ENCODE peak calls at places on chromosomes 16 and 17, in ten cellular contexts. One of them, this sample, is unnamed.

GRCh38 chr16:10103096-10103495 is 79.1 kb downstream of the GRIN2A start:
- DNase-seq in osteocyte: no peak
- DNase-seq in fibroblast of the aortic adventitia: no peak
- DNase-seq in GM06990: no peak
- DNase-seq in activated B cell treated with CpG ODN at 0.5 μM for 24 hours: no peak
- DNase-seq in SK-N-SH: no peak
- DNase-seq in astrocyte of the spinal cord: peak
- DNase-seq in fibroblast of mammary gland: peak
- DNase-seq in heart right ventricle: no peak
- DNase-seq in GM10248: no peak
- DNase-seq in this sample: no peak

GRCh38 chr16:55411231-55411630 is 67.8 kb upstream of the MMP2 start:
- DNase-seq in GM10248: no peak
- DNase-seq in heart right ventricle: no peak
- DNase-seq in astrocyte of the spinal cord: no peak
- DNase-seq in GM06990: no peak
- DNase-seq in fibroblast of the aortic adventitia: peak
- DNase-seq in osteocyte: no peak
- DNase-seq in activated B cell treated with CpG ODN at 0.5 μM for 24 hours: no peak
- DNase-seq in SK-N-SH: no peak
- DNase-seq in fibroblast of mammary gland: peak
- DNase-seq in this sample: no peak

GRCh38 chr17:59378621-59379194 is 47.3 kb downstream of the YPEL2 start:
- DNase-seq in fibroblast of mammary gland: peak
- DNase-seq in SK-N-SH: no peak
- DNase-seq in activated B cell treated with CpG ODN at 0.5 μM for 24 hours: no peak
- DNase-seq in GM10248: no peak
- DNase-seq in heart right ventricle: peak
- DNase-seq in GM06990: no peak
- DNase-seq in fibroblast of the aortic adventitia: peak
- DNase-seq in osteocyte: no peak
- DNase-seq in astrocyte of the spinal cord: peak
- DNase-seq in this sample: no peak

GRCh38 chr16:228151-228855 is 946 bp downstream of the LUC7L start:
- DNase-seq in osteocyte: no peak
- DNase-seq in activated B cell treated with CpG ODN at 0.5 μM for 24 hours: no peak
- DNase-seq in fibroblast of mammary gland: no peak
- DNase-seq in GM06990: no peak
- DNase-seq in fibroblast of the aortic adventitia: no peak
- DNase-seq in GM10248: no peak
- DNase-seq in SK-N-SH: no peak
- DNase-seq in astrocyte of the spinal cord: peak
- DNase-seq in heart right ventricle: no peak
- DNase-seq in this sample: no peak

GRCh38 chr16:58814348-58814801 is 80.3 kb upstream of the GOT2 start:
- DNase-seq in GM06990: peak
- DNase-seq in heart right ventricle: peak
- DNase-seq in osteocyte: no peak
- DNase-seq in fibroblast of the aortic adventitia: peak
- DNase-seq in astrocyte of the spinal cord: peak
- DNase-seq in fibroblast of mammary gland: peak
- DNase-seq in GM10248: peak
- DNase-seq in SK-N-SH: peak
- DNase-seq in activated B cell treated with CpG ODN at 0.5 μM for 24 hours: no peak
- DNase-seq in this sample: peak

GRCh38 chr16:74111583-74111982 is 185.0 kb upstream of the PSMD7 start:
- DNase-seq in GM06990: no peak
- DNase-seq in fibroblast of the aortic adventitia: no peak
- DNase-seq in SK-N-SH: no peak
- DNase-seq in heart right ventricle: no peak
- DNase-seq in GM10248: no peak
- DNase-seq in fibroblast of mammary gland: no peak
- DNase-seq in activated B cell treated with CpG ODN at 0.5 μM for 24 hours: no peak
- DNase-seq in osteocyte: no peak
- DNase-seq in astrocyte of the spinal cord: no peak
- DNase-seq in this sample: peak

GRCh38 chr17:40290629-40291296 is 3.1 kb downstream of the CDC6 start:
- DNase-seq in activated B cell treated with CpG ODN at 0.5 μM for 24 hours: no peak
- DNase-seq in heart right ventricle: peak
- DNase-seq in GM06990: no peak
- DNase-seq in fibroblast of mammary gland: peak
- DNase-seq in fibroblast of the aortic adventitia: peak
- DNase-seq in GM10248: peak
- DNase-seq in SK-N-SH: peak
- DNase-seq in astrocyte of the spinal cord: peak
- DNase-seq in osteocyte: no peak
- DNase-seq in this sample: peak

GRCh38 chr17:63966646-63967265 is 6.0 kb downstream of the SCN4A start:
- DNase-seq in osteocyte: no peak
- DNase-seq in SK-N-SH: no peak
- DNase-seq in GM06990: no peak
- DNase-seq in GM10248: peak
- DNase-seq in activated B cell treated with CpG ODN at 0.5 μM for 24 hours: no peak
- DNase-seq in heart right ventricle: no peak
- DNase-seq in fibroblast of the aortic adventitia: no peak
- DNase-seq in astrocyte of the spinal cord: no peak
- DNase-seq in fibroblast of mammary gland: no peak
- DNase-seq in this sample: peak

GRCh38 chr17:67993153-67993997 is 2.9 kb downstream of the C17orf58 start:
- DNase-seq in fibroblast of the aortic adventitia: peak
- DNase-seq in heart right ventricle: peak
- DNase-seq in GM06990: peak
- DNase-seq in astrocyte of the spinal cord: peak
- DNase-seq in activated B cell treated with CpG ODN at 0.5 μM for 24 hours: peak
- DNase-seq in fibroblast of mammary gland: peak
- DNase-seq in osteocyte: peak
- DNase-seq in GM10248: peak
- DNase-seq in SK-N-SH: peak
- DNase-seq in this sample: peak

GRCh38 chr17:67994827-67995567 is 1.3 kb downstream of the C17orf58 start:
- DNase-seq in activated B cell treated with CpG ODN at 0.5 μM for 24 hours: no peak
- DNase-seq in SK-N-SH: peak
- DNase-seq in osteocyte: no peak
- DNase-seq in heart right ventricle: no peak
- DNase-seq in GM10248: no peak
- DNase-seq in fibroblast of the aortic adventitia: peak
- DNase-seq in GM06990: no peak
- DNase-seq in astrocyte of the spinal cord: peak
- DNase-seq in fibroblast of mammary gland: peak
- DNase-seq in this sample: no peak

GRCh38 chr17:67993998-67994361 is 2.3 kb downstream of the C17orf58 start:
- DNase-seq in osteocyte: no peak
- DNase-seq in GM10248: peak
- DNase-seq in astrocyte of the spinal cord: no peak
- DNase-seq in activated B cell treated with CpG ODN at 0.5 μM for 24 hours: no peak
- DNase-seq in fibroblast of mammary gland: peak
- DNase-seq in fibroblast of the aortic adventitia: peak
- DNase-seq in GM06990: no peak
- DNase-seq in SK-N-SH: peak
- DNase-seq in heart right ventricle: no peak
- DNase-seq in this sample: no peak

GRCh38 chr17:67998466-67998865 is 2.2 kb upstream of the C17orf58 start:
- DNase-seq in SK-N-SH: no peak
- DNase-seq in GM10248: no peak
- DNase-seq in heart right ventricle: no peak
- DNase-seq in GM06990: no peak
- DNase-seq in osteocyte: no peak
- DNase-seq in fibroblast of mammary gland: no peak
- DNase-seq in astrocyte of the spinal cord: no peak
- DNase-seq in activated B cell treated with CpG ODN at 0.5 μM for 24 hours: no peak
- DNase-seq in fibroblast of the aortic adventitia: no peak
- DNase-seq in this sample: no peak

DNA sequence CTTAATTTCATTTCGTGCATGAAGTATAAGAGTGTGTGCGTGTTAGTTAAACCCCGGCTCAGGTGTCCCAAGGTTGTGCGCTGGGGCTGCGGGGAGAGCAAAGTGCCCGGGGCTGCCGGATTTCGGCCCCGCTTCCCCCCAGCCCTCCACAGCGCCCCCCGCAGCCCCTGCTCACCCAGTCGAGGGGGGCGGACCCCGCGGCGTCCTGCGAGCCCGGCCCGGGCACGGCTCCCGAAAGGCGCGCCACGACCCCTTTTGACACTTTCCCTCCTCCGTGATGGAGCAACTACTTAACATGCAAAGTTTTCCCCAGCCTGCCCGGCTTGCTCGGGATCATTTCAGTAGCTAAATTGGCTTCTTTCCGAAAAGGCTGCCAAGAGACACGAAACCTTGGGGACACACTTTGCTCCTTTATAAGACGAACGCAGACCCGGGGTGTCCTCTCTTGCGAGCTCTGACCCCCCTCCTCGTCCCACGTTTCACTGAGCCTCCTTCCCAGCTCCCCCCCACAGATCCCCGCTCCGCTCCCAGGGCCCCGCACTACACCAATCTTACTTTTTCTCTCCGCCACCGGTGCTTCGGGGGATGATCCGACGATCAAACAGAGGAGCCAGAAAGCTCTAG is 589 bp downstream of the C17orf58 start:
- DNase-seq in heart right ventricle: peak
- DNase-seq in GM10248: peak
- DNase-seq in osteocyte: no peak
- DNase-seq in SK-N-SH: peak
- DNase-seq in GM06990: no peak
- DNase-seq in activated B cell treated with CpG ODN at 0.5 μM for 24 hours: peak
- DNase-seq in fibroblast of the aortic adventitia: peak
- DNase-seq in fibroblast of mammary gland: peak
- DNase-seq in astrocyte of the spinal cord: no peak
- DNase-seq in this sample: peak
- TF ChIP-seq CTCF in heart right ventricle: no peak
- TF ChIP-seq CTCF in GM10248: no peak
- TF ChIP-seq CTCF in osteocyte: no peak
- TF ChIP-seq CTCF in SK-N-SH: peak
- TF ChIP-seq CTCF in GM06990: no peak
- TF ChIP-seq CTCF in activated B cell treated with CpG ODN at 0.5 μM for 24 hours: no peak
- TF ChIP-seq CTCF in fibroblast of the aortic adventitia: no peak
- TF ChIP-seq CTCF in fibroblast of mammary gland: no peak
- TF ChIP-seq CTCF in astrocyte of the spinal cord: no peak
- TF ChIP-seq CTCF in this sample: no peak

GRCh38 chr17:33288954-33289353 is 4.1 kb downstream of the ASIC2 start:
- DNase-seq in GM06990: no peak
- DNase-seq in heart right ventricle: no peak
- DNase-seq in GM10248: no peak
- DNase-seq in SK-N-SH: no peak
- DNase-seq in astrocyte of the spinal cord: no peak
- DNase-seq in fibroblast of the aortic adventitia: no peak
- DNase-seq in fibroblast of mammary gland: no peak
- DNase-seq in activated B cell treated with CpG ODN at 0.5 μM for 24 hours: no peak
- DNase-seq in osteocyte: no peak
- DNase-seq in this sample: no peak
- TF ChIP-seq CTCF in GM06990: no peak
- TF ChIP-seq CTCF in heart right ventricle: no peak
- TF ChIP-seq CTCF in GM10248: no peak
- TF ChIP-seq CTCF in SK-N-SH: no peak
- TF ChIP-seq CTCF in astrocyte of the spinal cord: no peak
- TF ChIP-seq CTCF in fibroblast of the aortic adventitia: no peak
- TF ChIP-seq CTCF in fibroblast of mammary gland: no peak
- TF ChIP-seq CTCF in activated B cell treated with CpG ODN at 0.5 μM for 24 hours: no peak
- TF ChIP-seq CTCF in osteocyte: no peak
- TF ChIP-seq CTCF in this sample: no peak

DNA sequence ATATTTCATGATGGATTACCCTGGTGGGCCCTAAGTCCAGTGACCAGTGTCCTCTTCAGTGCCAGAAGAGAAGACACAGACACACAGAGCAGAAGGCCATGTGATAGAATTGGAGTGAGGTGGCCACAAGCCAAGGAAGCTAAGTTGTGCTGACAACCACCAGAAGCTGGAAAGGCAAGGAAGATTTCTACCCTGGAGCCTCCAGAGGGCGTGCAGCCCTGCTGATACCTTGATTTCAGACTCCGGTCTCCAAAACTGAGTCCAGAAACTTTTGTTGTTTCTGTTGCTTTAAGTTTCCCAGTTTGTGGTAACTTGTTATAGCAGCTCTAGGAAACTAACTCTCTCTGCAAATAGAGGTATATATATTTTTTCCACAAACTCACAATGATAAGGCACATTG is 396.6 kb upstream of the ASIC2 start:
- DNase-seq in fibroblast of the aortic adventitia: no peak
- DNase-seq in astrocyte of the spinal cord: no peak
- DNase-seq in GM06990: no peak
- DNase-seq in osteocyte: no peak
- DNase-seq in SK-N-SH: no peak
- DNase-seq in GM10248: no peak
- DNase-seq in heart right ventricle: no peak
- DNase-seq in fibroblast of mammary gland: no peak
- DNase-seq in activated B cell treated with CpG ODN at 0.5 μM for 24 hours: no peak
- DNase-seq in this sample: no peak
- TF ChIP-seq CTCF in fibroblast of the aortic adventitia: no peak
- TF ChIP-seq CTCF in astrocyte of the spinal cord: no peak
- TF ChIP-seq CTCF in GM06990: peak
- TF ChIP-seq CTCF in osteocyte: no peak
- TF ChIP-seq CTCF in SK-N-SH: no peak
- TF ChIP-seq CTCF in GM10248: no peak
- TF ChIP-seq CTCF in heart right ventricle: no peak
- TF ChIP-seq CTCF in fibroblast of mammary gland: no peak
- TF ChIP-seq CTCF in activated B cell treated with CpG ODN at 0.5 μM for 24 hours: no peak
- TF ChIP-seq CTCF in this sample: no peak

DNA sequence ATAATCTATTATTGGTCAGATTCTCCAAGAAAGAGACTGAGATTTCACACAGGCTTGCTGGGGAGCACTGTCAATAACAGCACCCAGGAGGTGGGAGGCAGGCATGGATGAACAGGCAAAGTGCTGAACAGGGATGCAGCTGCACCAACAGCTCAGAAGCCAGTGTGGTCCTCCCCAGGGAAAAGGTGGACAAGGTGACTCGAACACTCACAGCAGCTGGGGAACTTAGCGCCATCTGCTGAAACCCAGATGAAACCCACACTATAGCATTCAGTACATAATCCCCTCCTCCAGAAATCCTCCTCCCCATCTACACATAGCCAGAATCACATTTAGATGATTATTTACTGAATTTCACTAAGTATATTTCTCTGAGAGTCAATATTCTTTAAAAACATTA is 255.2 kb upstream of the WSB1 start:
- DNase-seq in fibroblast of the aortic adventitia: no peak
- DNase-seq in GM10248: no peak
- DNase-seq in osteocyte: no peak
- DNase-seq in astrocyte of the spinal cord: no peak
- DNase-seq in activated B cell treated with CpG ODN at 0.5 μM for 24 hours: no peak
- DNase-seq in SK-N-SH: peak
- DNase-seq in fibroblast of mammary gland: no peak
- DNase-seq in GM06990: no peak
- DNase-seq in heart right ventricle: no peak
- DNase-seq in this sample: peak
- TF ChIP-seq CTCF in fibroblast of the aortic adventitia: no peak
- TF ChIP-seq CTCF in GM10248: no peak
- TF ChIP-seq CTCF in osteocyte: no peak
- TF ChIP-seq CTCF in astrocyte of the spinal cord: no peak
- TF ChIP-seq CTCF in activated B cell treated with CpG ODN at 0.5 μM for 24 hours: no peak
- TF ChIP-seq CTCF in SK-N-SH: peak
- TF ChIP-seq CTCF in fibroblast of mammary gland: no peak
- TF ChIP-seq CTCF in GM06990: peak
- TF ChIP-seq CTCF in heart right ventricle: no peak
- TF ChIP-seq CTCF in this sample: no peak

This sample was measured in activated CD8-positive, alpha-beta T cell treated with anti-CD3 and anti-CD28 coated beads for 36 hours.